ENCODE peak calls at places on chromosomes 4 and X, in seven cellular contexts. Q is mammary epithelial cell, U is fibroblast of lung, N is colonic mucosa, S is mesenchymal stem cell, I is neural progenitor cell, B is K562. F is an unnamed sample.

GRCh38 chrX:41984628-41985027 is 61.3 kb upstream of the CASK start:
- DNase-seq in Q (peak), U (no peak), N (peak), S (no peak), I (no peak), B (no peak), F (no peak)

GRCh38 chrX:23952984-23953907 is 45.4 kb downstream of the CXorf58 start:
- DNase-seq in Q (no peak), U (no peak), N (no peak), S (no peak), I (peak), B (peak), F (peak)

GRCh38 chr4:90992213-90992612 is 865.0 kb downstream of the CCSER1 start:
- DNase-seq in Q (no peak), U (no peak), N (no peak), S (no peak), I (no peak), B (no peak), F (no peak)

GRCh38 chr4:119517361-119518229 is 111.0 kb downstream of the PDE5A start:
- DNase-seq in Q (no peak), U (peak), N (no peak), S (peak), I (no peak), B (no peak), F (no peak)

GRCh38 chrX:48540015-48540350 is 469 bp downstream of the TBC1D25 start:
- DNase-seq in Q (peak), U (peak), N (peak), S (peak), I (no peak), B (no peak), F (no peak)

GRCh38 chr4:158008551-158009218 is 164.1 kb downstream of the GASK1B start:
- DNase-seq in Q (peak), U (peak), N (no peak), S (no peak), I (no peak), B (no peak), F (no peak)

GRCh38 chrX:135695471-135695870 is 18.0 kb upstream of the CT45A1 start:
- DNase-seq in Q (no peak), U (no peak), N (no peak), S (no peak), I (no peak), B (no peak), F (no peak)

GRCh38 chr4:41281038-41281634 is 24.4 kb downstream of the UCHL1 start:
- DNase-seq in Q (peak), U (peak), N (peak), S (peak), I (peak), B (peak), F (peak)

GRCh38 chr4:97938141-97938540 is 205.1 kb downstream of the STPG2 start:
- DNase-seq in Q (no peak), U (no peak), N (no peak), S (no peak), I (no peak), B (no peak), F (no peak)

GRCh38 chrX:153635788-153636668 is 11.0 kb upstream of the DUSP9 start:
- DNase-seq in Q (no peak), U (no peak), N (no peak), S (peak), I (peak), B (peak), F (peak)
- H3K9ac ChIP-seq in Q (no peak), U (no peak), N (no peak), S (no peak), I (no peak), B (no peak), F (no peak)

GRCh38 chr4:22614114-22614513 is 78.6 kb upstream of the GBA3 start:
- DNase-seq in Q (no peak), U (no peak), N (no peak), S (no peak), I (no peak), B (no peak), F (no peak)

GRCh38 chr4:22616516-22616915 is 76.2 kb upstream of the GBA3 start:
- DNase-seq in Q (no peak), U (no peak), N (no peak), S (no peak), I (no peak), B (no peak), F (no peak)
- H3K9ac ChIP-seq in Q (no peak), U (no peak), N (no peak), S (no peak), I (no peak), B (no peak), F (no peak)

DNA sequence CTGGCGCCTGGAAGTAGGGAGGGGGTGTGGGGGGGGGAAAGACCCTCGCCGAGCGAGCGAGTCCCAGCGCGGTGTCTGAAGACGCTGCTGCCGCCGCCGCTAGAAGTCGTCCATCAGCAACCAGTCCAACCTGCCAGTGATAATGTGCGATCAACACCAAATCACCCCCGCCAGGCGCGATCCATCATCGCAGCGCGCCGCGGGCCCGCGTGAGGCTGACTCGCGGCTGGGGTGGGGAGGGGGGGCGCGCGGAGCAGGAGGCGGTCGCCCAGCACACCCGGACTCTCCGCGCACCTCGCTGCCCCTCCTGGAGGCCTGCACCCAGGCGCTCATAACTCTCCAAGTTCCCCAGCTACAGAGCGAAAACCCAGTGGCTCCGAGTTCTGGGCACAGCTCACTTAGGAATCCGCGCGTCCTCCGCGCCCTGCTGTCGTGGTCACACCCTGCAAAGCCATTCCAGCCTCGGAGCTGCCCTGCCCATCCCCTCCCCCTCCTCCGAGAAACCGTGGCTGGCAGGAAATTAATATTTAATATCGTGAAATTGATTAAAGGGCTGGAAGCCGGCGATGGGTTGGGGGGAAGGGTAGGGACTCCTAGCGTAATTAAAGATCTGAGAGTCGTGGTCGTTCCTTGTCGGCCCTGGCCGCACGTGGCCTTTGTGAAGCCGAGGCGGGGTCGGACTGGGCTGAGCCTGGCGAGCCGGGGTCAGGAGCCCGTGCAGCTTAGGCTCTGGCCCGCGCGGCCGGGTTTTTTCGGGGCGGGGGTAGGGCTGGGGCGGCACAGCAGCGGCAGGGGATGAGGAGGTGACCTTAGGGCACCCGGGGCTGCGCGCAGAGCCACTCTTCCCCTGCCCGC is 58.1 kb upstream of the BCOR start:
- DNase-seq in Q (no peak), U (no peak), N (peak), S (no peak), I (peak), B (peak), F (no peak)
- H3K9ac ChIP-seq in Q (no peak), U (no peak), N (peak), S (no peak), I (no peak), B (peak), F (peak)

DNA sequence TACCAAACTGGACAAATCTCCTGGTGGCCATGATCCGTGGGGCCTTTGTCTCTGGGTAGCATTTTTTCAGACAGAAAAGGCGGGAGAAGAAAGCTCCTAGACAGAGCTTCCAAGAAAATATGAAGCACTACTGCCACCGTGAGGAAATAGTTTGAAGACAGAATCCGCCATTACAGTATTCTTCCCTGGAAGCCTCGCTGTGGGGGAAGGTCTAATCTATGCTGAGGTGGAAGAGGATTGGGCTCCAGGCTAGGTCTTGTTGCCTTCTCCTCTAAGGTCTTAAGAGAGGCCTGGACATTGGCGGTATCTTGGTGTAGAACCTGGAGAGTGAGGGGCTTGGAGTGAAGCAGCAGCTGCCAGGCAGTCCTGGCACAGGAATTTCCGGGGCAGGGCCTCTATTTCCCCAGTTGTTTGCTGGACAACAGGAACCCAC is 218.9 kb downstream of the OR13H1 start:
- DNase-seq in Q (peak), U (no peak), N (peak), S (no peak), I (no peak), B (peak), F (no peak)
- H3K9ac ChIP-seq in Q (no peak), U (no peak), N (no peak), S (peak), I (no peak), B (no peak), F (no peak)

GRCh38 chrX:154476821-154477220 is 2.3 kb downstream of the LAGE3 start:
- DNase-seq in Q (no peak), U (no peak), N (no peak), S (no peak), I (no peak), B (no peak), F (no peak)
- H3K9ac ChIP-seq in Q (no peak), U (no peak), N (no peak), S (no peak), I (no peak), B (no peak), F (no peak)

GRCh38 chr4:137534516-137534915 is 2.2 kb upstream of the PCDH18 start:
- DNase-seq in Q (no peak), U (no peak), N (no peak), S (no peak), I (no peak), B (no peak), F (no peak)

GRCh38 chr4:137531951-137532868 is at the start of gene PCDH18:
- DNase-seq in Q (peak), U (peak), N (peak), S (peak), I (peak), B (no peak), F (peak)

GRCh38 chr4:137533855-137534254 is 1.6 kb upstream of the PCDH18 start:
- DNase-seq in Q (no peak), U (no peak), N (no peak), S (no peak), I (peak), B (no peak), F (no peak)

GRCh38 chr4:137531121-137531520 is 1.2 kb downstream of the PCDH18 start:
- DNase-seq in Q (no peak), U (peak), N (no peak), S (peak), I (peak), B (no peak), F (no peak)

GRCh38 chr4:137532869-137533236 is 559 bp upstream of the PCDH18 start:
- DNase-seq in Q (no peak), U (peak), N (no peak), S (peak), I (peak), B (no peak), F (no peak)
- H3K9ac ChIP-seq in Q (no peak), U (peak), N (peak), S (peak), I (peak), B (no peak), F (peak)

GRCh38 chr4:8860096-8860891 is 11.3 kb downstream of the HMX1 start:
- DNase-seq in Q (peak), U (no peak), N (no peak), S (peak), I (peak), B (no peak), F (no peak)

GRCh38 chr4:8861576-8862279 is 9.9 kb downstream of the HMX1 start:
- DNase-seq in Q (no peak), U (no peak), N (no peak), S (no peak), I (peak), B (no peak), F (peak)

GRCh38 chr4:8862334-8862733 is 9.3 kb downstream of the HMX1 start:
- DNase-seq in Q (no peak), U (no peak), N (no peak), S (no peak), I (no peak), B (no peak), F (no peak)

GRCh38 chr4:8859550-8860095 is 12.0 kb downstream of the HMX1 start:
- DNase-seq in Q (no peak), U (no peak), N (no peak), S (no peak), I (peak), B (no peak), F (no peak)

DNA sequence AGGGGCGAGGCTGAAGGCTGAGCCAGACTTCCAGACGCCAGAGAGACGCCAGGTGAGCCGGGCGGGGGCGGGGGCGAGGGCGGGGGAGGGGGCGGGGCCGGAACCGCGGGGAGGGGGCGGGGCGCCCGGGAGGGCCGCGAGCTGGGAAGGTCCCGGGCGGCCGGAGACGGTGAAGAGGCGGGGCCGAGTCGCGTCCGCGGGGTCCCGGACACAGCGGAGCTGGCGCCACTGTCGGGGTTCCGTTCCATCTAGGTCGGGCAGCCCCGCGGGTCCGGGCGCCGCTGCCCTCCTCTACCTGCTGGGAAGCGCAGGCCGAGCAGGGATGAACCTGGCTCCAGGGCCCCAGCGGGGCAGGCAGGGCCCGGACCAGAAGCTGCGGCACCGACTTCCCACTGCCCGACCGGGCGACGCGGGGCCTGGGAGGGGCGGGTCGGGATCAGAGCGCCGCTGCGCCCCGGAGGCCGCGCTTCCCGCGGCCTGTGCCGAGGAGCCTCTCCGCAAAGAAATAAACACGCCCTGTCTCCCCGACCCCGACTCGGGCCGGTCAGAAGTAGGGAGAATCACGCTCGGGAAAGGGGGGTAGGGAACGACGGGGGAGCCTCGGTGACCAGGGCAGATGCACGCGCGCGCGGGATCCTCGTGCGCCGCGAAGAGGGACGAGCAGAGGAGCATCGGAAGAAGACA is 10.6 kb downstream of the HMX1 start:
- DNase-seq in Q (no peak), U (no peak), N (no peak), S (no peak), I (peak), B (no peak), F (peak)
- H3K9ac ChIP-seq in Q (no peak), U (no peak), N (no peak), S (no peak), I (no peak), B (no peak), F (no peak)

F was measured in H9.